ENCODE peak calls at places on chromosomes 5 and 9, in seven cellular contexts. One of them, this sample, is unnamed.

GRCh38 chr9:15942806-15943424 is 390.1 kb downstream of the CCDC171 start:
- DNase-seq in D341Med: no peak
- DNase-seq in thyroid gland: no peak
- DNase-seq in T-helper 9 cell: no peak
- DNase-seq in GM12865: no peak
- DNase-seq in endothelial cell: no peak
- DNase-seq in NCI-H774: no peak
- DNase-seq in this sample: no peak

GRCh38 chr5:144072518-144072927 is 97.9 kb downstream of the YIPF5 start:
- DNase-seq in D341Med: no peak
- DNase-seq in thyroid gland: no peak
- DNase-seq in T-helper 9 cell: no peak
- DNase-seq in GM12865: no peak
- DNase-seq in endothelial cell: no peak
- DNase-seq in NCI-H774: no peak
- DNase-seq in this sample: no peak

GRCh38 chr9:37529111-37529510 is 43.4 kb downstream of the POLR1E start:
- DNase-seq in D341Med: no peak
- DNase-seq in thyroid gland: no peak
- DNase-seq in T-helper 9 cell: peak; percentile 62
- DNase-seq in GM12865: peak; percentile 65
- DNase-seq in endothelial cell: no peak
- DNase-seq in NCI-H774: no peak
- DNase-seq in this sample: no peak

GRCh38 chr9:37531699-37532098 is 44.5 kb downstream of the FBXO10 start:
- DNase-seq in D341Med: no peak
- DNase-seq in thyroid gland: no peak
- DNase-seq in T-helper 9 cell: peak; percentile 39
- DNase-seq in GM12865: peak; percentile 31
- DNase-seq in endothelial cell: no peak
- DNase-seq in NCI-H774: no peak
- DNase-seq in this sample: no peak

GRCh38 chr9:71549023-71549422 is 219.3 kb downstream of the CEMIP2 start:
- DNase-seq in D341Med: no peak
- DNase-seq in thyroid gland: no peak
- DNase-seq in T-helper 9 cell: no peak
- DNase-seq in GM12865: peak; percentile 8
- DNase-seq in endothelial cell: no peak
- DNase-seq in NCI-H774: no peak
- DNase-seq in this sample: no peak

GRCh38 chr5:135009736-135010501 is 24.1 kb downstream of the PITX1 start:
- DNase-seq in D341Med: peak; percentile 18
- DNase-seq in thyroid gland: no peak
- DNase-seq in T-helper 9 cell: no peak
- DNase-seq in GM12865: no peak
- DNase-seq in endothelial cell: no peak
- DNase-seq in NCI-H774: no peak
- DNase-seq in this sample: peak; percentile 5

GRCh38 chr5:142881076-142881466 is 110.9 kb downstream of the ARHGAP26 start:
- DNase-seq in D341Med: no peak
- DNase-seq in thyroid gland: no peak
- DNase-seq in T-helper 9 cell: no peak
- DNase-seq in GM12865: peak; percentile 49
- DNase-seq in endothelial cell: no peak
- DNase-seq in NCI-H774: no peak
- DNase-seq in this sample: no peak

GRCh38 chr5:77638763-77639451 is 394 bp upstream of the OTP start:
- DNase-seq in D341Med: no peak
- DNase-seq in thyroid gland: no peak
- DNase-seq in T-helper 9 cell: no peak
- DNase-seq in GM12865: peak; percentile 47
- DNase-seq in endothelial cell: peak; percentile 60
- DNase-seq in NCI-H774: no peak
- DNase-seq in this sample: no peak

GRCh38 chr5:36902353-36902752 is 25.8 kb downstream of the NIPBL start:
- DNase-seq in D341Med: no peak
- DNase-seq in thyroid gland: no peak
- DNase-seq in T-helper 9 cell: no peak
- DNase-seq in GM12865: no peak
- DNase-seq in endothelial cell: no peak
- DNase-seq in NCI-H774: no peak
- DNase-seq in this sample: no peak

GRCh38 chr9:126641118-126641851 is 27.6 kb downstream of the LMX1B start:
- DNase-seq in D341Med: no peak
- DNase-seq in thyroid gland: no peak
- DNase-seq in T-helper 9 cell: no peak
- DNase-seq in GM12865: no peak
- DNase-seq in endothelial cell: no peak
- DNase-seq in NCI-H774: no peak
- DNase-seq in this sample: no peak

GRCh38 chr9:23826120-23826629 is at the start of gene ELAVL2:
- DNase-seq in D341Med: peak; percentile 93
- DNase-seq in thyroid gland: peak; percentile 89
- DNase-seq in T-helper 9 cell: no peak
- DNase-seq in GM12865: no peak
- DNase-seq in endothelial cell: peak; percentile 97
- DNase-seq in NCI-H774: peak; percentile 99
- DNase-seq in this sample: peak; percentile 99

GRCh38 chr5:96035796-96036195 is 74.1 kb upstream of the ELL2 start:
- DNase-seq in D341Med: no peak
- DNase-seq in thyroid gland: no peak
- DNase-seq in T-helper 9 cell: no peak
- DNase-seq in GM12865: no peak
- DNase-seq in endothelial cell: no peak
- DNase-seq in NCI-H774: no peak
- DNase-seq in this sample: no peak

GRCh38 chr5:127410906-127411780 is 106.3 kb upstream of the PRRC1 start:
- DNase-seq in D341Med: no peak
- DNase-seq in thyroid gland: no peak
- DNase-seq in T-helper 9 cell: no peak
- DNase-seq in GM12865: peak; percentile 44
- DNase-seq in endothelial cell: no peak
- DNase-seq in NCI-H774: no peak
- DNase-seq in this sample: no peak

GRCh38 chr9:122370303-122370702 is 521 bp upstream of the PTGS1 start:
- DNase-seq in D341Med: no peak
- DNase-seq in thyroid gland: no peak
- DNase-seq in T-helper 9 cell: no peak
- DNase-seq in GM12865: peak; percentile 13
- DNase-seq in endothelial cell: no peak
- DNase-seq in NCI-H774: no peak
- DNase-seq in this sample: no peak

GRCh38 chr5:13976867-13977479 is 32.5 kb upstream of the DNAH5 start:
- DNase-seq in D341Med: peak; percentile 58
- DNase-seq in thyroid gland: no peak
- DNase-seq in T-helper 9 cell: no peak
- DNase-seq in GM12865: peak; percentile 11
- DNase-seq in endothelial cell: peak; percentile 41
- DNase-seq in NCI-H774: peak; percentile 40
- DNase-seq in this sample: peak; percentile 24

GRCh38 chr5:72598461-72599433 is 91.5 kb upstream of the ZNF366 start:
- DNase-seq in D341Med: no peak
- DNase-seq in thyroid gland: no peak
- DNase-seq in T-helper 9 cell: no peak
- DNase-seq in GM12865: peak; percentile 35
- DNase-seq in endothelial cell: no peak
- DNase-seq in NCI-H774: no peak
- DNase-seq in this sample: no peak

GRCh38 chr5:3993856-3994473 is 398.3 kb downstream of the IRX1 start:
- DNase-seq in D341Med: no peak
- DNase-seq in thyroid gland: no peak
- DNase-seq in T-helper 9 cell: no peak
- DNase-seq in GM12865: no peak
- DNase-seq in endothelial cell: no peak
- DNase-seq in NCI-H774: no peak
- DNase-seq in this sample: no peak

GRCh38 chr5:138276402-138277054 is 2.1 kb upstream of the GFRA3 start:
- DNase-seq in D341Med: no peak
- DNase-seq in thyroid gland: no peak
- DNase-seq in T-helper 9 cell: no peak
- DNase-seq in GM12865: no peak
- DNase-seq in endothelial cell: no peak
- DNase-seq in NCI-H774: peak; percentile 88
- DNase-seq in this sample: no peak

GRCh38 chr5:148559461-148559860 is 94.9 kb downstream of the HTR4 start:
- DNase-seq in D341Med: no peak
- DNase-seq in thyroid gland: peak; percentile 2
- DNase-seq in T-helper 9 cell: no peak
- DNase-seq in GM12865: no peak
- DNase-seq in endothelial cell: no peak
- DNase-seq in NCI-H774: no peak
- DNase-seq in this sample: no peak

GRCh38 chr9:137176302-137177182 is 4.7 kb upstream of the TMEM210 start:
- DNase-seq in D341Med: peak; percentile 82
- DNase-seq in thyroid gland: no peak
- DNase-seq in T-helper 9 cell: no peak
- DNase-seq in GM12865: peak; percentile 70
- DNase-seq in endothelial cell: peak; percentile 42
- DNase-seq in NCI-H774: no peak
- DNase-seq in this sample: peak; percentile 60

GRCh38 chr5:115439042-115439441 is 105.5 kb downstream of the FEM1C start:
- DNase-seq in D341Med: no peak
- DNase-seq in thyroid gland: no peak
- DNase-seq in T-helper 9 cell: no peak
- DNase-seq in GM12865: no peak
- DNase-seq in endothelial cell: no peak
- DNase-seq in NCI-H774: no peak
- DNase-seq in this sample: no peak

GRCh38 chr5:31194892-31195291 is 1.4 kb downstream of the CDH6 start:
- DNase-seq in D341Med: no peak
- DNase-seq in thyroid gland: no peak
- DNase-seq in T-helper 9 cell: no peak
- DNase-seq in GM12865: no peak
- DNase-seq in endothelial cell: no peak
- DNase-seq in NCI-H774: no peak
- DNase-seq in this sample: no peak

GRCh38 chr5:109105631-109106267 is 304.0 kb downstream of the PJA2 start:
- DNase-seq in D341Med: peak; percentile 12
- DNase-seq in thyroid gland: no peak
- DNase-seq in T-helper 9 cell: no peak
- DNase-seq in GM12865: no peak
- DNase-seq in endothelial cell: no peak
- DNase-seq in NCI-H774: no peak
- DNase-seq in this sample: no peak

GRCh38 chr9:125551781-125552180 is 155.2 kb downstream of the MAPKAP1 start:
- DNase-seq in D341Med: no peak
- DNase-seq in thyroid gland: peak; percentile 53
- DNase-seq in T-helper 9 cell: no peak
- DNase-seq in GM12865: no peak
- DNase-seq in endothelial cell: no peak
- DNase-seq in NCI-H774: no peak
- DNase-seq in this sample: no peak

GRCh38 chr5:98635631-98636030 is 137.8 kb upstream of the RGMB start:
- DNase-seq in D341Med: no peak
- DNase-seq in thyroid gland: no peak
- DNase-seq in T-helper 9 cell: no peak
- DNase-seq in GM12865: no peak
- DNase-seq in endothelial cell: no peak
- DNase-seq in NCI-H774: no peak
- DNase-seq in this sample: peak; percentile 69

GRCh38 chr9:130681769-130682489 is 11.7 kb upstream of the EXOSC2 start:
- DNase-seq in D341Med: no peak
- DNase-seq in thyroid gland: no peak
- DNase-seq in T-helper 9 cell: no peak
- DNase-seq in GM12865: peak; percentile 29
- DNase-seq in endothelial cell: no peak
- DNase-seq in NCI-H774: no peak
- DNase-seq in this sample: peak; percentile 49

GRCh38 chr9:109139851-109140250 is 20.1 kb upstream of the TMEM245 start:
- DNase-seq in D341Med: no peak
- DNase-seq in thyroid gland: no peak
- DNase-seq in T-helper 9 cell: no peak
- DNase-seq in GM12865: no peak
- DNase-seq in endothelial cell: no peak
- DNase-seq in NCI-H774: no peak
- DNase-seq in this sample: no peak

GRCh38 chr9:120841930-120842684 is 615 bp downstream of the PSMD5 start:
- DNase-seq in D341Med: no peak
- DNase-seq in thyroid gland: peak; percentile 21
- DNase-seq in T-helper 9 cell: no peak
- DNase-seq in GM12865: no peak
- DNase-seq in endothelial cell: no peak
- DNase-seq in NCI-H774: no peak
- DNase-seq in this sample: no peak

GRCh38 chr9:13088734-13089427 is 190.6 kb downstream of the MPDZ start:
- DNase-seq in D341Med: peak; percentile 78
- DNase-seq in thyroid gland: no peak
- DNase-seq in T-helper 9 cell: no peak
- DNase-seq in GM12865: peak; percentile 45
- DNase-seq in endothelial cell: peak; percentile 27
- DNase-seq in NCI-H774: peak; percentile 70
- DNase-seq in this sample: peak; percentile 56

GRCh38 chr9:135890896-135891631 is 16.3 kb downstream of the CAMSAP1 start:
- DNase-seq in D341Med: no peak
- DNase-seq in thyroid gland: no peak
- DNase-seq in T-helper 9 cell: no peak
- DNase-seq in GM12865: no peak
- DNase-seq in endothelial cell: no peak
- DNase-seq in NCI-H774: no peak
- DNase-seq in this sample: no peak

GRCh38 chr5:172163346-172163745 is 24.7 kb downstream of the STK10 start:
- DNase-seq in D341Med: no peak
- DNase-seq in thyroid gland: no peak
- DNase-seq in T-helper 9 cell: no peak
- DNase-seq in GM12865: no peak
- DNase-seq in endothelial cell: no peak
- DNase-seq in NCI-H774: no peak
- DNase-seq in this sample: no peak

GRCh38 chr5:179624841-179625271 is 1.4 kb upstream of the HNRNPH1 start:
- DNase-seq in D341Med: no peak
- DNase-seq in thyroid gland: no peak
- DNase-seq in T-helper 9 cell: no peak
- DNase-seq in GM12865: no peak
- DNase-seq in endothelial cell: no peak
- DNase-seq in NCI-H774: no peak
- DNase-seq in this sample: no peak

GRCh38 chr5:4191024-4191423 is 595.4 kb downstream of the IRX1 start:
- DNase-seq in D341Med: no peak
- DNase-seq in thyroid gland: no peak
- DNase-seq in T-helper 9 cell: no peak
- DNase-seq in GM12865: no peak
- DNase-seq in endothelial cell: no peak
- DNase-seq in NCI-H774: no peak
- DNase-seq in this sample: peak; percentile 13

GRCh38 chr5:132782101-132782500 is 5.1 kb upstream of the SEPTIN8 start:
- DNase-seq in D341Med: no peak
- DNase-seq in thyroid gland: no peak
- DNase-seq in T-helper 9 cell: no peak
- DNase-seq in GM12865: no peak
- DNase-seq in endothelial cell: no peak
- DNase-seq in NCI-H774: no peak
- DNase-seq in this sample: no peak

GRCh38 chr9:36748322-36748899 is 175.7 kb downstream of the MELK start:
- DNase-seq in D341Med: no peak
- DNase-seq in thyroid gland: peak; percentile 42
- DNase-seq in T-helper 9 cell: no peak
- DNase-seq in GM12865: peak; percentile 38
- DNase-seq in endothelial cell: peak; percentile 82
- DNase-seq in NCI-H774: no peak
- DNase-seq in this sample: peak; percentile 75

This sample was measured in HAP-1.